ENCODE peak calls at places on chromosomes 6 and 20, in nine cellular contexts. One of them, this sample, is unnamed.
A peak's percentile ranks its signal among the peaks of the same experiment; 100 is the strongest.

GRCh38 chr6:151808331-151809241 is 1.1 kb downstream of the ESR1 start:
- DNase-seq in psoas muscle: peak; percentile 30
- DNase-seq in neural crest cell: no peak
- DNase-seq in fibroblast of lung: peak; percentile 1
- DNase-seq in posterior cingulate gyrus: no peak
- DNase-seq in activated naive CD4-positive, alpha-beta T cell: no peak
- DNase-seq in transverse colon: no peak
- DNase-seq in NCI-H2081 treated with DMSO at 0.1 percent for 48 hours: no peak
- DNase-seq in endothelial cell: peak; percentile 26
- DNase-seq in this sample: no peak

GRCh38 chr20:59525500-59526241 is 78.7 kb upstream of the PHACTR3 start:
- DNase-seq in psoas muscle: peak; percentile 40
- DNase-seq in neural crest cell: peak; percentile 87
- DNase-seq in fibroblast of lung: peak; percentile 26
- DNase-seq in posterior cingulate gyrus: peak; percentile 79
- DNase-seq in activated naive CD4-positive, alpha-beta T cell: no peak
- DNase-seq in transverse colon: peak; percentile 48
- DNase-seq in NCI-H2081 treated with DMSO at 0.1 percent for 48 hours: no peak
- DNase-seq in endothelial cell: peak; percentile 87
- DNase-seq in this sample: no peak

GRCh38 chr6:23086100-23086499 is 516.7 kb downstream of the HDGFL1 start:
- DNase-seq in psoas muscle: no peak
- DNase-seq in neural crest cell: no peak
- DNase-seq in fibroblast of lung: no peak
- DNase-seq in posterior cingulate gyrus: no peak
- DNase-seq in activated naive CD4-positive, alpha-beta T cell: no peak
- DNase-seq in transverse colon: no peak
- DNase-seq in NCI-H2081 treated with DMSO at 0.1 percent for 48 hours: no peak
- DNase-seq in endothelial cell: no peak
- DNase-seq in this sample: no peak

GRCh38 chr6:81475646-81476045 is 276.8 kb downstream of the TENT5A start:
- DNase-seq in psoas muscle: no peak
- DNase-seq in neural crest cell: no peak
- DNase-seq in fibroblast of lung: no peak
- DNase-seq in posterior cingulate gyrus: no peak
- DNase-seq in activated naive CD4-positive, alpha-beta T cell: no peak
- DNase-seq in transverse colon: no peak
- DNase-seq in NCI-H2081 treated with DMSO at 0.1 percent for 48 hours: no peak
- DNase-seq in endothelial cell: no peak
- DNase-seq in this sample: no peak

GRCh38 chr6:107616776-107617175 is 126.9 kb downstream of the SOBP start:
- DNase-seq in psoas muscle: no peak
- DNase-seq in neural crest cell: no peak
- DNase-seq in fibroblast of lung: no peak
- DNase-seq in posterior cingulate gyrus: no peak
- DNase-seq in activated naive CD4-positive, alpha-beta T cell: no peak
- DNase-seq in transverse colon: no peak
- DNase-seq in NCI-H2081 treated with DMSO at 0.1 percent for 48 hours: no peak
- DNase-seq in endothelial cell: no peak
- DNase-seq in this sample: no peak

GRCh38 chr6:52243282-52243893 is 912 bp downstream of the IL17F start:
- DNase-seq in psoas muscle: no peak
- DNase-seq in neural crest cell: no peak
- DNase-seq in fibroblast of lung: no peak
- DNase-seq in posterior cingulate gyrus: no peak
- DNase-seq in activated naive CD4-positive, alpha-beta T cell: no peak
- DNase-seq in transverse colon: no peak
- DNase-seq in NCI-H2081 treated with DMSO at 0.1 percent for 48 hours: no peak
- DNase-seq in endothelial cell: no peak
- DNase-seq in this sample: no peak

GRCh38 chr6:67952121-67952520 is 683.0 kb upstream of the ADGRB3 start:
- DNase-seq in psoas muscle: no peak
- DNase-seq in neural crest cell: no peak
- DNase-seq in fibroblast of lung: peak; percentile 54
- DNase-seq in posterior cingulate gyrus: no peak
- DNase-seq in activated naive CD4-positive, alpha-beta T cell: no peak
- DNase-seq in transverse colon: no peak
- DNase-seq in NCI-H2081 treated with DMSO at 0.1 percent for 48 hours: no peak
- DNase-seq in endothelial cell: no peak
- DNase-seq in this sample: no peak

GRCh38 chr6:97626586-97627441 is 343.8 kb upstream of the MMS22L start:
- DNase-seq in psoas muscle: no peak
- DNase-seq in neural crest cell: no peak
- DNase-seq in fibroblast of lung: peak; percentile 56
- DNase-seq in posterior cingulate gyrus: no peak
- DNase-seq in activated naive CD4-positive, alpha-beta T cell: no peak
- DNase-seq in transverse colon: no peak
- DNase-seq in NCI-H2081 treated with DMSO at 0.1 percent for 48 hours: no peak
- DNase-seq in endothelial cell: no peak
- DNase-seq in this sample: no peak

GRCh38 chr6:136123464-136123863 is 126.6 kb downstream of the MTFR2 start:
- DNase-seq in psoas muscle: no peak
- DNase-seq in neural crest cell: no peak
- DNase-seq in fibroblast of lung: peak; percentile 53
- DNase-seq in posterior cingulate gyrus: no peak
- DNase-seq in activated naive CD4-positive, alpha-beta T cell: no peak
- DNase-seq in transverse colon: no peak
- DNase-seq in NCI-H2081 treated with DMSO at 0.1 percent for 48 hours: no peak
- DNase-seq in endothelial cell: no peak
- DNase-seq in this sample: no peak

GRCh38 chr6:129402244-129402643 is 307.7 kb downstream of the ARHGAP18 start:
- DNase-seq in psoas muscle: no peak
- DNase-seq in neural crest cell: no peak
- DNase-seq in fibroblast of lung: peak; percentile 24
- DNase-seq in posterior cingulate gyrus: no peak
- DNase-seq in activated naive CD4-positive, alpha-beta T cell: no peak
- DNase-seq in transverse colon: no peak
- DNase-seq in NCI-H2081 treated with DMSO at 0.1 percent for 48 hours: no peak
- DNase-seq in endothelial cell: no peak
- DNase-seq in this sample: no peak

This sample was measured in tibial nerve.